ENCODE peak calls at places on chromosomes 2 and 18, in five cellular contexts. Z, T, X, Q and U are unnamed samples.

GRCh38 chr18:49094979-49095632 is 144.3 kb upstream of the SMAD7 start:
- DNase-seq in T (peak; percentile 47), Q (no peak), Z (no peak), X (no peak), U (no peak)

GRCh38 chr2:152426801-152427200 is 91.8 kb downstream of the FMNL2 start:
- DNase-seq in Q (no peak), X (no peak), T (no peak), Z (no peak), U (no peak)

GRCh38 chr2:138090330-138090729 is 126.1 kb downstream of the HNMT start:
- DNase-seq in Q (no peak), Z (no peak), T (peak; percentile 42), X (no peak), U (no peak)

GRCh38 chr18:32429427-32429826 is 41.3 kb downstream of the GAREM1 start:
- DNase-seq in X (no peak), T (no peak), Z (no peak), Q (no peak), U (no peak)

GRCh38 chr2:47269316-47270232 is 114.5 kb upstream of the STPG4 start:
- DNase-seq in Q (no peak), Z (no peak), X (peak; percentile 86), T (peak; percentile 95), U (no peak)

GRCh38 chr2:8575011-8575750 is 106.7 kb upstream of the ID2 start:
- DNase-seq in Q (no peak), X (no peak), Z (peak; percentile 45), T (peak; percentile 28), U (peak; percentile 67)

GRCh38 chr2:46014911-46015654 is 282.1 kb upstream of the EPAS1 start:
- DNase-seq in X (no peak), T (peak; percentile 49), Q (no peak), Z (no peak), U (no peak)

GRCh38 chr2:199136241-199136640 is 321.5 kb downstream of the SATB2 start:
- DNase-seq in T (no peak), X (no peak), Q (no peak), Z (no peak), U (no peak)

GRCh38 chr2:201996006-201996405 is 37.6 kb upstream of the FZD7 start:
- DNase-seq in Z (no peak), T (no peak), X (no peak), Q (no peak), U (peak; percentile 64)

GRCh38 chr2:67772216-67773180 is 290.3 kb downstream of the C1D start:
- DNase-seq in Q (no peak), T (no peak), X (no peak), Z (no peak), U (no peak)

GRCh38 chr2:227653419-227653818 is 13.2 kb upstream of the SCYGR5 start:
- DNase-seq in Q (no peak), X (no peak), Z (no peak), T (no peak), U (no peak)

GRCh38 chr18:47287911-47288635 is 36.6 kb upstream of the SKOR2 start:
- DNase-seq in X (no peak), Z (no peak), T (no peak), Q (no peak), U (no peak)

GRCh38 chr18:25518716-25519053 is 166.7 kb upstream of the ZNF521 start:
- DNase-seq in X (no peak), T (no peak), Q (no peak), Z (no peak), U (no peak)

GRCh38 chr2:18396328-18396727 is 164.1 kb downstream of the RDH14 start:
- DNase-seq in Z (no peak), T (no peak), Q (no peak), X (no peak), U (no peak)

GRCh38 chr2:143558665-143559064 is 429.4 kb downstream of the ARHGAP15 start:
- DNase-seq in Q (no peak), T (no peak), X (no peak), Z (no peak), U (no peak)

GRCh38 chr2:17309741-17310339 is 208.4 kb downstream of the RAD51AP2 start:
- DNase-seq in Q (no peak), X (no peak), Z (no peak), T (peak; percentile 13), U (no peak)

GRCh38 chr18:62196079-62196478 is 9.0 kb downstream of the RELCH start:
- DNase-seq in X (no peak), T (no peak), Q (no peak), Z (no peak), U (no peak)

GRCh38 chr2:54008439-54008838 is 37.6 kb upstream of the PSME4 start:
- DNase-seq in Q (no peak), X (no peak), Z (no peak), T (no peak), U (no peak)

GRCh38 chr18:79988925-79989361 is 580 bp upstream of the TXNL4A start:
- DNase-seq in Q (no peak), T (peak; percentile 47), X (no peak), Z (no peak), U (no peak)

GRCh38 chr2:26970928-26971627 is 641 bp downstream of the MAPRE3 start:
- DNase-seq in T (peak; percentile 35), Z (no peak), X (no peak), Q (no peak), U (no peak)

GRCh38 chr2:100416939-100417744 is at the start of gene CHST10:
- DNase-seq in X (no peak), T (peak; percentile 70), Q (no peak), Z (peak; percentile 5), U (no peak)

GRCh38 chr2:227781841-227782240 is 31.8 kb upstream of the CCL20 start:
- DNase-seq in Z (no peak), T (no peak), Q (no peak), X (no peak), U (no peak)

GRCh38 chr2:169853041-169853668 is 25.9 kb downstream of the UBR3 start:
- DNase-seq in X (no peak), T (no peak), Q (no peak), Z (no peak), U (no peak)

GRCh38 chr2:162226836-162227235 is 16.4 kb downstream of the FAP start:
- DNase-seq in Z (no peak), T (no peak), X (no peak), Q (no peak), U (no peak)

GRCh38 chr2:177972782-177973181 is 99.8 kb downstream of the PDE11A start:
- DNase-seq in Q (no peak), T (no peak), X (no peak), Z (no peak), U (no peak)

GRCh38 chr2:42819160-42819559 is 26.8 kb upstream of the HAAO start:
- DNase-seq in Z (no peak), Q (no peak), X (no peak), T (no peak), U (no peak)

GRCh38 chr2:212537311-212538155 is 1.1 kb downstream of the ERBB4 start:
- DNase-seq in Z (no peak), T (peak; percentile 6), X (no peak), Q (peak; percentile 34), U (peak; percentile 89)